ENCODE peak calls at places on chromosome 1, in four cellular contexts. H, T, V and F are unnamed samples.

GRCh38 chr1:41994195-41994894 is 75.6 kb upstream of the HIVEP3 start:
- DNase-seq in H (no peak), T (no peak), V (no peak), F (no peak)

GRCh38 chr1:116151739-116152576 is 40.8 kb downstream of the MAB21L3 start:
- DNase-seq in H (peak), T (peak), V (peak), F (peak)

GRCh38 chr1:220786057-220786336 is 716 bp upstream of the MTARC1 start:
- DNase-seq in H (no peak), T (no peak), V (no peak), F (no peak)

GRCh38 chr1:178818416-178818815 is 52.5 kb downstream of the ANGPTL1 start:
- DNase-seq in H (no peak), T (no peak), V (no peak), F (no peak)

GRCh38 chr1:26862781-26863676 is at the start of gene SFN:
- DNase-seq in H (peak), T (peak), V (no peak), F (peak)

GRCh38 chr1:11918779-11919519 is 7.3 kb downstream of the KIAA2013 start:
- DNase-seq in H (peak), T (no peak), V (no peak), F (no peak)

GRCh38 chr1:55212349-55213028 is 2.7 kb downstream of the USP24 start:
- DNase-seq in H (peak), T (no peak), V (no peak), F (no peak)

GRCh38 chr1:211625040-211625439 is 46.1 kb upstream of the SLC30A1 start:
- DNase-seq in H (no peak), T (no peak), V (peak), F (no peak)

GRCh38 chr1:172350781-172351180 is 69.7 kb upstream of the C1orf105 start:
- DNase-seq in H (no peak), T (no peak), V (no peak), F (no peak)

GRCh38 chr1:97849350-97850339 is 71.2 kb downstream of the DPYD start:
- DNase-seq in H (peak), T (no peak), V (no peak), F (no peak)

GRCh38 chr1:242189591-242189990 is 190.7 kb upstream of the MAP1LC3C start:
- DNase-seq in H (no peak), T (no peak), V (no peak), F (no peak)

GRCh38 chr1:978069-978834 is 3.6 kb downstream of the PERM1 start:
- DNase-seq in H (no peak), T (no peak), V (no peak), F (no peak)

GRCh38 chr1:205141236-205142104 is 19.7 kb upstream of the RBBP5 start:
- DNase-seq in H (peak), T (peak), V (peak), F (peak)

GRCh38 chr1:224809137-224809536 is 120.3 kb upstream of the DNAH14 start:
- DNase-seq in H (no peak), T (no peak), V (no peak), F (no peak)

GRCh38 chr1:166952002-166952746 is 23.2 kb downstream of the ILDR2 start:
- DNase-seq in H (peak), T (no peak), V (no peak), F (no peak)

GRCh38 chr1:40308036-40308727 is 8.9 kb downstream of the COL9A2 start:
- DNase-seq in H (no peak), T (peak), V (no peak), F (no peak)

GRCh38 chr1:46708121-46708520 is 10.8 kb downstream of the EFCAB14 start:
- DNase-seq in H (no peak), T (no peak), V (no peak), F (no peak)

GRCh38 chr1:226154593-226154992 is 31.9 kb downstream of the ACBD3 start:
- DNase-seq in H (no peak), T (no peak), V (no peak), F (no peak)

GRCh38 chr1:2355408-2356261 is 35.7 kb downstream of the MORN1 start:
- DNase-seq in H (no peak), T (no peak), V (no peak), F (no peak)

GRCh38 chr1:33563702-33564101 is 91.3 kb downstream of the ZSCAN20 start:
- DNase-seq in H (no peak), T (no peak), V (no peak), F (no peak)

DNA sequence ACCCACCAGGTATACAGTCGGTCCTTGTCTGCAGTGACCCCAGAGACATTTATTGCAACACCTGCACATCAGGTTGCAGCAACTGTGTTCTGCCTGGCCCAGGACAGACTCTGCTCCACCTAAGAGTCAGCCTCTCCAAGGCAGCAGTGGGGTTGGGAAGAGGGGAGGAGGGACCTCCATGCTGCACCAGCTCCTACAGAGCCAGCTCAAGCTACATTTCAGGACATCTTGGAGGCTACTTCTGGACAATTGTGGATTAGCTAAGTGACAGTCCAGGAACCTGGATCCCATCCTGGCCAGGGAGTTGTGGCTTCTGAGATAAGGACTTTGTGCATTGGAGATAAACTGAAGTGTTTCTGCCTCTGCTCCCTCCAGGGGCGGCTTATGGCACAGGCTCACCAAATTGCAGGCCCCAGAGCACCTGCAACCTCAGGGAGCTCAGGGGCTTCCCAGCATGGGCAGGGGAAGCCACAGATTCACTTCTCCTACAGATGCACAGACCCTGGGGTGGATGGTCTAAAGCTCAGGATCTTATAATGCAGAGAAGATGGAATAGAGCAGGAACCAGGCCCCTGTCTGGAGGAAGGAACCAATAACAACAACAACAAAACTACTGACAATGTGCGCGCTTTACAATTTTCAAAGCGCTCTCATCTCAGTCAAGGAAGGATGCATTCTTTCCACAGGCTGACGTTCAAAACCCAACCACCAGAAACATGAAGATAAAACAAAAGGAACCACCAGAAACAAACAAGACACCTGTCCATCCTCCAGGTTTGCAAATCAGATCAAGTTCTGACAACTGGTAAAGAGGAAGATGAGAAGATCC is 120.8 kb upstream of the IRF2BP2 start:
- DNase-seq in H (no peak), T (no peak), V (peak), F (peak)
- TF ChIP-seq CTCF in H (no peak), T (no peak), V (peak), F (peak)

GRCh38 chr1:223233410-223234163 is 90.5 kb upstream of the TLR5 start:
- DNase-seq in H (peak), T (peak), V (peak), F (no peak)
- TF ChIP-seq CTCF in H (peak), T (no peak), V (no peak), F (no peak)

GRCh38 chr1:39160703-39161102 is 43.8 kb upstream of the MACF1 start:
- DNase-seq in H (no peak), T (no peak), V (no peak), F (no peak)
- TF ChIP-seq CTCF in H (no peak), T (no peak), V (no peak), F (no peak)

GRCh38 chr1:117289316-117289715 is 77.9 kb upstream of the MAN1A2 start:
- DNase-seq in H (no peak), T (no peak), V (no peak), F (no peak)
- TF ChIP-seq CTCF in H (no peak), T (no peak), V (no peak), F (no peak)

DNA sequence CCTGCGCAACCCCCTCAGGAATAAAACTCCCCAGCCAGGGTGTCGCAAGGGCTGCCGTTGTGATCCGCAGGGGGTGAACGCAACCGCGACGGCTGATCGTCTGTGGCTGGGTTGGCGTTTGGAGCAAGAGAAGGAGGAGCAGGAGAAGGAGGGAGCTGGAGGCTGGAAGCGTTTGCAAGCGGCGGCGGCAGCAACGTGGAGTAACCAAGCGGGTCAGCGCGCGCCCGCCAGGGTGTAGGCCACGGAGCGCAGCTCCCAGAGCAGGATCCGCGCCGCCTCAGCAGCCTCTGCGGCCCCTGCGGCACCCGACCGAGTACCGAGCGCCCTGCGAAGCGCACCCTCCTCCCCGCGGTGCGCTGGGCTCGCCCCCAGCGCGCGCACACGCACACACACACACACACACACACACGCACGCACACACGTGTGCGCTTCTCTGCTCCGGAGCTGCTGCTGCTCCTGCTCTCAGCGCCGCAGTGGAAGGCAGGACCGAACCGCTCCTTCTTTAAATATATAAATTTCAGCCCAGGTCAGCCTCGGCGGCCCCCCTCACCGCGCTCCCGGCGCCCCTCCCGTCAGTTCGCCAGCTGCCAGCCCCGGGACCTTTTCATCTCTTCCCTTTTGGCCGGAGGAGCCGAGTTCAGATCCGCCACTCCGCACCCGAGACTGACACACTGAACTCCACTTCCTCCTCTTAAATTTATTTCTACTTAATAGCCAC is 696 bp downstream of the TGFB2 start:
- DNase-seq in H (peak), T (peak), V (peak), F (peak)
- TF ChIP-seq CTCF in H (no peak), T (no peak), V (no peak), F (no peak)

GRCh38 chr1:112722601-112723510 is 7.7 kb upstream of the PPM1J start:
- DNase-seq in H (no peak), T (no peak), V (no peak), F (no peak)
- TF ChIP-seq CTCF in H (no peak), T (no peak), V (no peak), F (no peak)

DNA sequence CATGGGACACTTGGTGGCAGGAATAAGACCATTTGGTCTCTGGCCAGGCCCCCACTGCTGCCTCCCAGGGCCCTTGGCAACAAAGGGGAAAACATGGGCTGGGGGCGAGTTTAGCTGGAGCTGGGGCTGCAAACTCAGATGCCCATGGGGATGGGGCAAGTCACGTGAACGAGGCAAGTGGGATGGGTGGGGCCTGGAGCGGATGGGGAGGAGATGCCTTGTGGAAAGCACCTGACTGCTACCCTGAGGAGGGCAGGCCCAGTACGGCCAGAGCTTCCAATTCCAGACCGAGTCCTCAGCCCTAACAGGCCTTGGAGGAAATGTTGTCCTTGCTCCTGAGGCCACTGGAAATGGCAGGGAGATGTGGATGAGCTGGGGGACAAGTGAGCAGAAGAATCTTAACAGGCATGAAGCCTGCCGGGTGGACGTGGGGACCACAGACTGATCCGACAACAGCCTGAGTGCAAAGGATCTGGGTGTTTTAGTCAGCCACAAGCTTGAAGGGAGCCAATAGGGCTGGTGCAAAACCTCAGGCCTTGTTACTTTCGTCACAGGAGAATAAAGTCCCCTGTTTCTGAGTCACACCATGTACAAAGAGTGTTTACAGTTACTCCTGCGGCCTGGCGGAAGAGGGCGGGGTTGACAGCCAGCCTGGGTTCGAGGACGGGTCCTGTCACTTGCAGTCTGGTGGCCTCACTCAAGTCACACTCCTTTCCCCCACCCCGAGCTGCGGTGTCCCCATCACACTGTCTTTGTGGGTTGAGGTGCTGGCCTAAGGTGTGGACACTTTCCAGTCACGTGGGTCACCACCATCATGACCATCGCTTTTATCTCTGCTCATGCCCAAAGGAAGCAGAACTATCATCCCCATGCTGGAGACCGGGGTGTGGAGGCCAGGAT is 19.1 kb downstream of the RUNX3 start:
- DNase-seq in H (no peak), T (no peak), V (no peak), F (no peak)
- TF ChIP-seq CTCF in H (no peak), T (no peak), V (no peak), F (no peak)